ENCODE peak calls at places on chromosomes 12 and 14, in seven cellular contexts. B, W, I, J, T, Q and V are unnamed samples.

GRCh38 chr12:8499616-8500015 is 13.7 kb upstream of the CLEC4D start:
- DNase-seq in T (no peak), Q (no peak), B (peak; percentile 22), J (no peak), I (no peak), W (no peak), V (no peak)

GRCh38 chr12:51622564-51622963 is 31.5 kb downstream of the SCN8A start:
- DNase-seq in W (no peak), B (no peak), T (no peak), I (no peak), J (no peak), Q (peak; percentile 65), V (no peak)

GRCh38 chr14:76917158-76917596 is 91.0 kb downstream of the LRRC74A start:
- DNase-seq in I (peak; percentile 79), Q (peak; percentile 61), J (peak; percentile 41), B (peak; percentile 73), W (no peak), T (peak; percentile 70), V (no peak)

GRCh38 chr12:10741836-10742235 is 18.7 kb upstream of the YBX3 start:
- DNase-seq in W (no peak), J (no peak), Q (no peak), I (no peak), B (no peak), T (no peak), V (no peak)

GRCh38 chr14:24251880-24252288 is 9.5 kb upstream of the TINF2 start:
- DNase-seq in J (no peak), T (no peak), B (no peak), W (no peak), Q (no peak), I (no peak), V (no peak)

GRCh38 chr12:54865683-54866324 is 11.5 kb downstream of the MUCL1 start:
- DNase-seq in J (no peak), T (no peak), I (no peak), W (no peak), B (no peak), Q (no peak), V (no peak)

GRCh38 chr14:24366664-24367505 is 1.1 kb upstream of the NFATC4 start:
- DNase-seq in W (peak; percentile 24), Q (peak; percentile 26), B (peak; percentile 98), J (peak; percentile 91), T (peak; percentile 94), I (peak; percentile 91), V (peak; percentile 96)

GRCh38 chr14:34935552-34935951 is 47.2 kb upstream of the SRP54 start:
- DNase-seq in W (no peak), I (no peak), T (no peak), B (no peak), J (no peak), Q (no peak), V (no peak)

GRCh38 chr12:53267309-53268008 is 640 bp upstream of the ESPL1 start:
- DNase-seq in W (no peak), B (no peak), I (no peak), Q (no peak), J (no peak), T (no peak), V (no peak)

GRCh38 chr14:59547310-59547709 is 29.3 kb downstream of the CCDC175 start:
- DNase-seq in W (no peak), Q (no peak), B (no peak), T (no peak), J (no peak), I (no peak), V (no peak)

GRCh38 chr14:64502476-64503183 is 1.0 kb downstream of the ZBTB25 start:
- DNase-seq in B (peak; percentile 46), J (no peak), I (no peak), Q (no peak), W (peak; percentile 40), T (peak; percentile 36), V (no peak)

GRCh38 chr12:49503674-49504180 is 35.1 kb upstream of the KCNH3 start:
- DNase-seq in T (peak; percentile 55), I (no peak), Q (peak; percentile 85), W (no peak), J (no peak), B (no peak), V (peak; percentile 21)

GRCh38 chr14:105090493-105091334 is 25.5 kb upstream of the GPR132 start:
- DNase-seq in I (peak; percentile 74), J (peak; percentile 90), T (peak; percentile 91), Q (peak; percentile 71), B (peak; percentile 90), W (peak; percentile 83), V (no peak)

GRCh38 chr12:31325524-31325875 is 450 bp downstream of the SINHCAF start:
- DNase-seq in B (no peak), Q (no peak), W (no peak), I (no peak), J (peak; percentile 29), T (no peak), V (no peak)

GRCh38 chr12:6956332-6956727 is 5.2 kb downstream of the PTPN6 start:
- DNase-seq in B (no peak), I (no peak), W (peak; percentile 37), Q (no peak), T (no peak), J (no peak), V (no peak)

GRCh38 chr14:100290607-100291304 is 15.5 kb downstream of the SLC25A29 start:
- DNase-seq in W (no peak), T (no peak), B (no peak), Q (no peak), I (no peak), J (no peak), V (no peak)

GRCh38 chr12:20128926-20129325 is 239.4 kb upstream of the PDE3A start:
- DNase-seq in I (no peak), W (no peak), B (no peak), T (no peak), J (no peak), Q (no peak), V (no peak)

GRCh38 chr14:50785506-50786063 is 45.4 kb downstream of the NIN start:
- DNase-seq in J (no peak), T (no peak), Q (no peak), W (peak; percentile 39), I (no peak), B (no peak), V (no peak)

GRCh38 chr12:120536064-120536791 is 2.1 kb downstream of the RNF10 start:
- DNase-seq in T (peak; percentile 37), Q (no peak), B (no peak), W (peak; percentile 34), I (no peak), J (no peak), V (no peak)

GRCh38 chr12:93020225-93020997 is 91.3 kb upstream of the EEA1 start:
- DNase-seq in T (peak; percentile 84), W (no peak), Q (no peak), B (peak; percentile 99), J (no peak), I (no peak), V (no peak)

GRCh38 chr14:37397941-37398215 is 197.2 kb downstream of the FOXA1 start:
- DNase-seq in W (no peak), T (no peak), J (no peak), Q (no peak), I (no peak), B (no peak), V (no peak)

GRCh38 chr14:76113691-76114090 is 38.0 kb upstream of the GPATCH2L start:
- DNase-seq in J (no peak), B (no peak), W (no peak), I (no peak), Q (peak; percentile 16), T (no peak), V (no peak)

GRCh38 chr12:111792155-111792876 is 25.6 kb downstream of the ALDH2 start:
- DNase-seq in J (no peak), B (no peak), Q (peak; percentile 21), W (no peak), I (peak; percentile 44), T (peak; percentile 69), V (no peak)

GRCh38 chr14:99731536-99732435 is 47.7 kb downstream of the CYP46A1 start:
- DNase-seq in Q (no peak), I (no peak), J (no peak), B (no peak), T (peak; percentile 11), W (no peak), V (no peak)

GRCh38 chr14:54686219-54686870 is 119.4 kb downstream of the SAMD4A start:
- DNase-seq in W (no peak), I (peak; percentile 69), T (no peak), J (no peak), Q (peak; percentile 44), B (no peak), V (no peak)

GRCh38 chr12:117080707-117081141 is 18.5 kb downstream of the TESC start:
- DNase-seq in J (no peak), T (no peak), B (no peak), Q (no peak), I (no peak), W (no peak), V (no peak)

GRCh38 chr12:89192419-89192818 is 159.9 kb downstream of the DUSP6 start:
- DNase-seq in W (no peak), T (no peak), B (no peak), J (no peak), Q (no peak), I (peak; percentile 10), V (no peak)

GRCh38 chr12:30996752-30997151 is 70.2 kb downstream of the TSPAN11 start:
- DNase-seq in W (no peak), I (no peak), Q (no peak), T (no peak), B (no peak), J (no peak), V (no peak)

GRCh38 chr14:21084988-21085853 is 13.2 kb downstream of the ZNF219 start:
- DNase-seq in Q (no peak), T (no peak), B (no peak), J (peak; percentile 59), W (no peak), I (no peak), V (no peak)

GRCh38 chr14:91419044-91419397 is 1.4 kb upstream of the CCDC88C start:
- DNase-seq in B (peak; percentile 81), T (no peak), Q (no peak), J (no peak), W (peak; percentile 86), I (no peak), V (no peak)